ENCODE peak calls at places on chromosomes 3 and 15, in six cellular contexts. J is NCI-H774, N is activated T-cell treated with anti-CD3 and anti-CD28 coated beads for 48 hours, P is dorsolateral prefrontal cortex, Y is brain microvascular endothelial cell, S is dermis microvascular lymphatic vessel endothelial cell. F is an unnamed sample.

GRCh38 chr3:23859839-23860382 is 54.2 kb downstream of the UBE2E1 start:
- DNase-seq in J (no peak), N (no peak), P (no peak), Y (no peak), S (no peak), F (no peak)

GRCh38 chr3:56468184-56469106 is at the start of gene ERC2:
- DNase-seq in J (peak; percentile 6), N (no peak), P (no peak), Y (no peak), S (peak; percentile 21), F (peak; percentile 21)

GRCh38 chr3:171704002-171704401 is 106.3 kb downstream of the PLD1 start:
- DNase-seq in J (no peak), N (peak; percentile 8), P (no peak), Y (peak; percentile 37), S (peak; percentile 66), F (no peak)

GRCh38 chr3:22117751-22118346 is 366.8 kb upstream of the ZNF385D start:
- DNase-seq in J (no peak), N (no peak), P (no peak), Y (no peak), S (peak; percentile 55), F (no peak)

GRCh38 chr15:29917600-29918597 is 95.6 kb upstream of the TJP1 start:
- DNase-seq in J (no peak), N (no peak), P (no peak), Y (no peak), S (no peak), F (no peak)

GRCh38 chr3:138781012-138781470 is 53.7 kb downstream of the PIK3CB start:
- DNase-seq in J (no peak), N (no peak), P (no peak), Y (no peak), S (no peak), F (peak; percentile 6)

GRCh38 chr3:187669675-187670504 is at the start of gene SST:
- DNase-seq in J (no peak), N (peak; percentile 14), P (no peak), Y (peak; percentile 52), S (peak; percentile 54), F (peak; percentile 25)

GRCh38 chr3:51371943-51372557 is 13.0 kb upstream of the MANF start:
- DNase-seq in J (peak; percentile 12), N (no peak), P (peak; percentile 41), Y (peak; percentile 69), S (peak; percentile 75), F (no peak)

GRCh38 chr3:143138948-143139347 is 19.4 kb downstream of the CHST2 start:
- DNase-seq in J (no peak), N (no peak), P (no peak), Y (no peak), S (no peak), F (no peak)

GRCh38 chr3:186757686-186758220 is 25.6 kb upstream of the EIF4A2 start:
- DNase-seq in J (no peak), N (no peak), P (no peak), Y (no peak), S (no peak), F (no peak)

GRCh38 chr15:78092111-78093041 is at the start of gene SH2D7:
- DNase-seq in J (no peak), N (no peak), P (no peak), Y (no peak), S (no peak), F (no peak)

GRCh38 chr15:31379042-31379441 is 52.4 kb downstream of the KLF13 start:
- DNase-seq in J (no peak), N (no peak), P (peak; percentile 53), Y (no peak), S (no peak), F (no peak)

GRCh38 chr3:104687362-104687761 is 679.3 kb upstream of the ALCAM start:
- DNase-seq in J (no peak), N (no peak), P (no peak), Y (no peak), S (no peak), F (no peak)

GRCh38 chr3:17891139-17891850 is 148.9 kb upstream of the TBC1D5 start:
- DNase-seq in J (no peak), N (no peak), P (no peak), Y (no peak), S (no peak), F (no peak)

GRCh38 chr3:157938154-157938774 is 168.0 kb downstream of the SHOX2 start:
- DNase-seq in J (no peak), N (no peak), P (no peak), Y (no peak), S (no peak), F (no peak)

GRCh38 chr3:195808741-195809290 is 2.9 kb downstream of the MUC4 start:
- DNase-seq in J (no peak), N (no peak), P (no peak), Y (no peak), S (no peak), F (no peak)

GRCh38 chr3:128548426-128549282 is 55.7 kb upstream of the GATA2 start:
- DNase-seq in J (no peak), N (no peak), P (no peak), Y (peak; percentile 42), S (peak; percentile 65), F (no peak)

GRCh38 chr3:10180738-10181295 is 16.1 kb downstream of the IRAK2 start:
- DNase-seq in J (no peak), N (no peak), P (no peak), Y (no peak), S (no peak), F (no peak)

GRCh38 chr15:29674661-29675533 is 147.4 kb downstream of the TJP1 start:
- DNase-seq in J (peak; percentile 35), N (no peak), P (no peak), Y (no peak), S (peak; percentile 57), F (peak; percentile 83)

GRCh38 chr3:126304704-126305103 is 52.5 kb downstream of the KLF15 start:
- DNase-seq in J (no peak), N (no peak), P (no peak), Y (no peak), S (no peak), F (no peak)

GRCh38 chr3:156705761-156706631 is 31.6 kb downstream of the TIPARP start:
- DNase-seq in J (no peak), N (no peak), P (no peak), Y (no peak), S (no peak), F (no peak)

GRCh38 chr15:55168350-55168974 is 28.3 kb downstream of the RSL24D1 start:
- DNase-seq in J (peak; percentile 49), N (peak; percentile 42), P (peak; percentile 50), Y (peak; percentile 56), S (peak; percentile 84), F (peak; percentile 50)

GRCh38 chr3:179729086-179729485 is 76.2 kb downstream of the USP13 start:
- DNase-seq in J (no peak), N (no peak), P (no peak), Y (no peak), S (no peak), F (no peak)

GRCh38 chr3:81867875-81868274 is 106.4 kb upstream of the GBE1 start:
- DNase-seq in J (no peak), N (no peak), P (no peak), Y (no peak), S (no peak), F (no peak)

GRCh38 chr3:19148768-19149091 is 420 bp downstream of the KCNH8 start:
- DNase-seq in J (no peak), N (no peak), P (no peak), Y (no peak), S (no peak), F (no peak)

GRCh38 chr3:14699643-14700042 is 24.7 kb downstream of the C3orf20 start:
- DNase-seq in J (no peak), N (no peak), P (no peak), Y (no peak), S (no peak), F (no peak)

GRCh38 chr3:140505256-140505655 is 172.6 kb upstream of the TRIM42 start:
- DNase-seq in J (peak; percentile 20), N (no peak), P (no peak), Y (peak; percentile 23), S (no peak), F (no peak)